ENCODE peak calls at places on chromosomes 6 and 20, in six cellular contexts. P is HCT116, N is GM12878, H is HepG2, M is SK-N-SH, C is K562. D is an unnamed sample.

GRCh38 chr6:30500421-30501069 is 11.2 kb downstream of the HLA-E start:
- DNase-seq in N (no peak), M (no peak), H (no peak), P (no peak), C (no peak), D (no peak)

GRCh38 chr6:90351696-90352095 is 55.1 kb upstream of the BACH2 start:
- DNase-seq in C (no peak), H (no peak), M (no peak), N (no peak), P (no peak), D (no peak)

GRCh38 chr6:95805699-95806098 is 210.1 kb upstream of the FUT9 start:
- DNase-seq in C (no peak), M (no peak), H (peak), P (no peak), N (no peak), D (no peak)

GRCh38 chr6:150204705-150205472 is 62.0 kb downstream of the PPP1R14C start:
- DNase-seq in H (no peak), N (no peak), C (peak), M (no peak), P (no peak), D (no peak)

GRCh38 chr6:53728570-53729194 is 63.1 kb upstream of the KLHL31 start:
- DNase-seq in M (peak), C (peak), N (no peak), P (no peak), H (peak), D (peak)

GRCh38 chr6:38517005-38517404 is 122.7 kb downstream of the BTBD9 start:
- DNase-seq in N (no peak), P (no peak), H (peak), C (no peak), M (no peak), D (no peak)

GRCh38 chr6:165649701-165650137 is 13.3 kb downstream of the PDE10A start:
- DNase-seq in C (no peak), H (no peak), N (no peak), M (peak), P (no peak), D (no peak)

GRCh38 chr6:55980627-55981211 is 105.3 kb upstream of the BMP5 start:
- DNase-seq in P (peak), H (peak), N (no peak), C (no peak), M (peak), D (peak)

GRCh38 chr20:46709459-46710148 is at the start of gene SLC2A10:
- DNase-seq in P (no peak), C (peak), N (no peak), H (peak), M (peak), D (peak)

GRCh38 chr6:105867280-105867679 is 218.9 kb upstream of the PRDM1 start:
- DNase-seq in H (no peak), M (no peak), N (no peak), C (no peak), P (no peak), D (no peak)

GRCh38 chr20:18543932-18544331 is 23.3 kb upstream of the SMIM26 start:
- DNase-seq in C (no peak), H (no peak), P (no peak), M (no peak), N (no peak), D (no peak)

GRCh38 chr20:25019381-25020155 is 27.0 kb upstream of the APMAP start:
- DNase-seq in M (no peak), N (no peak), H (peak), C (no peak), P (no peak), D (no peak)

GRCh38 chr6:1335367-1336037 is 23.6 kb downstream of the FOXQ1 start:
- DNase-seq in P (peak), N (no peak), C (no peak), M (no peak), H (peak), D (peak)

GRCh38 chr20:38331814-38332213 is 14.5 kb upstream of the LBP start:
- DNase-seq in C (no peak), N (no peak), M (no peak), P (no peak), H (no peak), D (no peak)

DNA sequence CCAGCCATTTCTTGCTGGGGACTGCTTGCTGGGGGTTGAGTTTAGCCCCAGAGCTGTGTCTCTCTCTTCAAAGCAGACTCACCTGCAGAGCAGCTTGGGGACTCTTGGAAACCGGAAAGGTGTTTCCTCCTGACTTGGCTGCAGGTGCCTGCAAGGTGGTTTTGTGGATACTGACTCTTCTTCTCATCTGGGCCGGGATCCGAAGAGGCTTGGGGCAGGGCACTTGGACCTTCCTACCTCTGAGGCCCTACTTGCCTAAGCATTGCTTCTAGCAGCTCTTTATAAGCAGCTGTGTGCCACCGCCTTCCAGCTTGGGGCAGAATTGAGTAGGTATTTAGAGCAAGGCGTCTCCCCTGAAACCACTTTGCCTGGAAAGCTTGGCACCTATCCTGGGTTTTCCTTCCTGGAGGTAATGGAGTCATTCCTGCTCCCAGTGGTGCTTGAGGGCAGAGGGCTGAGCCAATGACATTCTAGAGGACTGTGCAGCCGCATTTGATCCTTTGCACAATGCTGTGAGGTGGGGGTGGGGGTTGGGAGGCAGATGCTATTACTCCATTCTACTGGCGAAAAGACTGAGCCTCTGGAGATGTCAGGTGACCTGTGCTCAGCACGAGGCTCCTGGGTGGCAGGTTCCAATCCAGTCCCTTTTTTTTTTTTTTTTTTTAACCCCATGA is 3.4 kb upstream of the CTSZ start:
- DNase-seq in M (no peak), P (no peak), C (no peak), N (no peak), H (no peak), D (peak)
- TF ChIP-seq JUND in M (no peak), P (no peak), C (no peak), N (no peak), H (no peak), D (no peak)

GRCh38 chr20:62053465-62054196 is 12.1 kb downstream of the TAF4 start:
- DNase-seq in N (no peak), M (no peak), H (no peak), C (no peak), P (no peak), D (no peak)
- TF ChIP-seq JUND in N (no peak), M (no peak), H (no peak), C (no peak), P (no peak), D (no peak)

DNA sequence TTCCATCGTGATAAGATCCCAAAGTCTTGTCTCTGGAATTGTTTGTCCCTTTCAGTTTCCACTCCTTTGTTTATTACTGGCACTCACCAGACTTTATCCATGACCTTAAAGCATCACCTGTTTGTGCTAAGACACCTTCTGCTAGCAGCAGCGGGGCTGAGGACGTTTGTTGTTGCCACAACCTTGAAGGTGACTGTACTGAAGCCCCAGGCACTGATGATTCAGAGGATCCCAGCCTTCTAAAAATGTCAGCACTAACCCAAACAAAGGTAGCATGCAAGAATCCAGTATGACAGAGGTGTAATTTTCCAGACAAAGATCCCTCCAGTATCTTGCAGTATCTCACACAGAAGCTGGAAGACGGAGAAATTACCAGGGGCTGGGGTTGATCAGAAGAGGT is 28.9 kb upstream of the SMIM8 start:
- DNase-seq in H (no peak), C (no peak), P (no peak), M (no peak), N (no peak), D (no peak)
- TF ChIP-seq JUND in H (no peak), C (no peak), P (no peak), M (no peak), N (no peak), D (no peak)

GRCh38 chr6:98971303-98971702 is 23.6 kb upstream of the FBXL4 start:
- DNase-seq in M (no peak), H (no peak), N (no peak), P (no peak), C (no peak), D (no peak)
- TF ChIP-seq JUND in M (no peak), H (no peak), N (no peak), P (no peak), C (no peak), D (no peak)

DNA sequence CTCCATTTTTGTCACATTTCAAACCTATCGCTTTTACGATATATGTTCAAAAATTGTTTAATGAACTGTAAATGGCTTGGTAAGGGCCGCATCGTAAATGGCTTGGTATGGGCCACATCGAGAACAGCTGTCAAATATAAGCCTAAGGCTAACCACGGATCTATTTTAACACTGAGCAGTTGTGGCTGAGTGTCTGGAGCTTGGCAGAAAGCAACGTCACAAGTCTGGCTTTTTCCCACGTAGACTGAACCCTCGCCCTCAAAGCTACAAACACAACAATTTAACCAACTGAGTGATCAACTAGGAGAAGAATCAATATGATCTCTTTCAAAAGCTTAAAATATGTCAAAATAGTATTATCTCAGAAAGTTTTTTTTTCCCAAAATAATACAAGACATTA is 71.4 kb upstream of the PRSS16 start:
- DNase-seq in C (no peak), M (peak), P (no peak), H (no peak), N (no peak), D (no peak)
- TF ChIP-seq JUND in C (no peak), M (no peak), P (no peak), H (no peak), N (no peak), D (no peak)

DNA sequence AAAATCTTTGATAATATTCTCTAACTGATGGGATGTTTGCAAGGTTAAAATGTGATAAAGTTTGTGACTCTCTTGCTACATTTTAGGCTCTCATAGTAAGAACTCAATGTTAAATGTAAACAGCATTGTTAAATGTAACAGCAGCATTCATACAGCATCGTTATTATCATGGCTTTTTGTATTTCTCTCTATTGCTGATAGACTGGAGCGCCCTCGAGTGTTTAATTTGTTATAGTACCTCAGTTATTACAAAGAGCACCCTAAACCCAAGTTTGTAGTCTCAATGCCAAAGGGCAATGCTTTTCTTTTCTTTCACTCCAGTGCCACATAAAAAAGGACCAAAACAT is 14.9 kb upstream of the TTPAL start:
- DNase-seq in C (peak), N (no peak), P (peak), H (peak), M (peak), D (peak)
- TF ChIP-seq JUND in C (no peak), N (no peak), P (no peak), H (no peak), M (no peak), D (no peak)

DNA sequence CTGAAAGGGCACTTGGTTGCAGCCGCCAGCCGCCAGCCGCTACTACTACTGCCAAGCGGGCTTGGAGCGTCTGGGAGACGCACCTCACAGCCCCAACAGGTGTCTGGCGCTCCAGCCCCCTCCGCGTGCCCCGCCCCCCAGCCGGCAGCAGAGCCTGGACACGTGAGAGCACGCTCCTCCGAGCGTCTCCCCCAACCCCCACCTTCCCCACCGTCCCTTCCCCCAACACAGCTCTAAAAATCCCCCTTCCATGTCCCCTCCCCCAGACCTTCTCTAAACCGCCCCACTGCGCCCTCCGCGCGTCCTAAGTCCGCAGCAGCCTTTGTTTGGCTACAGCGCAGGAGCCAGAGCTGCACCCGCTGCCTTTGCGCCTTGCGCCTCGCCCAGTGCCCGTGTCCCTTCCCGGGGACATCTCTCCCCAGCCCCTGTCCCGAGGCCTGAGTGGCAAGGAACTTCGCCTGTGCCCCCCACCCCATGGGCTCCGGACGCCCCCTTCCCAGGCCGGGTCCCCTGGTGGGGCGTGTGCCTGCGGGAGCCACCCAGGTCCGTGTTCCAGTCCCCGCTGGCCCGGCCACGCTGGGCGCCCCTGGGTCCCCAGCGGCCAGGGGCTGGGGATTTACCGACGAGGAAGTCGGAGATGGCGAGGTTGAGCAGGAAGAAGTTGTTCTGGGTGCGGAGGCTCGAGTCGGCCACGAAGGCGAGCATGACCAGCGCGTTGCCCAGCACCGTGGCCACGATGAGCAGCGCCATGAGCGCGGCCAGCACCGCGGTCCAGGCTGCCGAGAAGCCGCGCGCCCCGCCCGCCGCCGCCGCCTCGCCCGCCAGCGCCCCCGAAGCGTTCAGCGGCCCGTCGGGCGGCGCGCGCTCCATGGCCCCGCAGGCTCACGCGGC is 732 bp downstream of the HRH3 start:
- DNase-seq in H (no peak), N (no peak), P (no peak), C (no peak), M (peak), D (no peak)
- TF ChIP-seq JUND in H (no peak), N (no peak), P (no peak), C (no peak), M (no peak), D (no peak)

DNA sequence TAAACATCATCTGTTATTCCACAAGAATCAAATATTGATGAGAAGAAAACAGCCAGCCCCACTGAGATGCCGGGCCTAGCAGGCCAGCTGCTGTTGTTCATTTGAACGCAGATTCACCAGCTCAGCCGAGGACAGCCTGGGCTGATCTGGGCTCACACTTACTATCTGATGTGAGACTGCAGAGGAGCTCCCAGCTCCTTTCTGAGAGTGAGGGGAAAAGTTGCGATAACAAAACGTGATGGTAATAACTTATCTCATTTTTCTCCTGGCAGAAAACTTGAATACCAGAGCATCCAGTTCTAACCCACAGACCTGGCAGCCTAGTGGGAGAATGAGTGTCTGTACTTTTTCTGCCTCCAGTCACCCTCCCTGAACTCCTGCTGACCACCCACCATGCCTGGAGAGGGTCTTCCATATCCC is 14.5 kb upstream of the BNIP5 start:
- DNase-seq in P (no peak), C (peak), N (no peak), M (no peak), H (no peak), D (no peak)
- TF ChIP-seq JUND in P (no peak), C (no peak), N (no peak), M (no peak), H (no peak), D (no peak)

GRCh38 chr6:131093334-131093733 is 30.3 kb upstream of the EPB41L2 start:
- DNase-seq in M (no peak), H (no peak), P (no peak), C (no peak), N (no peak), D (no peak)

GRCh38 chr6:131101911-131102680 is 33.2 kb upstream of the AKAP7 start:
- DNase-seq in H (no peak), M (no peak), N (no peak), P (no peak), C (no peak), D (no peak)

GRCh38 chr6:131096786-131097185 is 33.7 kb upstream of the EPB41L2 start:
- DNase-seq in C (no peak), M (no peak), H (no peak), N (no peak), P (no peak), D (no peak)
- TF ChIP-seq JUND in C (no peak), M (no peak), H (no peak), N (no peak), P (no peak), D (no peak)